ENCODE peak calls at places on chromosome 15, in six cellular contexts. A, B, S, R, V and D are unnamed samples.

GRCh38 chr15:96054029-96054428 is 276.5 kb upstream of the NR2F2 start:
- DNase-seq in B (no peak), S (no peak), A (no peak), V (no peak), R (no peak), D (no peak)

GRCh38 chr15:50058231-50058630 is 60.8 kb downstream of the ATP8B4 start:
- DNase-seq in B (no peak), V (no peak), S (no peak), R (no peak), A (no peak), D (no peak)

GRCh38 chr15:96948981-96949380 is 618.5 kb downstream of the NR2F2 start:
- DNase-seq in S (no peak), V (no peak), B (no peak), R (no peak), A (no peak), D (no peak)

GRCh38 chr15:79028411-79028964 is 62.1 kb downstream of the RASGRF1 start:
- DNase-seq in S (peak; percentile 51), B (peak; percentile 79), V (peak; percentile 32), A (no peak), R (no peak), D (peak; percentile 49)

GRCh38 chr15:55168350-55168974 is 28.3 kb downstream of the RSL24D1 start:
- DNase-seq in V (peak; percentile 20), A (peak; percentile 27), B (peak; percentile 59), R (peak; percentile 37), S (peak; percentile 88), D (no peak)

GRCh38 chr15:48570838-48571237 is 74.7 kb downstream of the FBN1 start:
- DNase-seq in A (no peak), R (no peak), S (no peak), B (no peak), V (no peak), D (no peak)

GRCh38 chr15:45637552-45638033 is 2.8 kb downstream of the SQOR start:
- DNase-seq in R (no peak), B (no peak), A (peak; percentile 49), S (peak; percentile 77), V (peak; percentile 67), D (no peak)

GRCh38 chr15:63019539-63020109 is 22.9 kb upstream of the TPM1 start:
- DNase-seq in B (no peak), S (peak; percentile 85), A (no peak), V (no peak), R (peak; percentile 91), D (no peak)

GRCh38 chr15:68484696-68485400 is 52.9 kb upstream of the ITGA11 start:
- DNase-seq in A (no peak), V (no peak), S (no peak), B (no peak), R (no peak), D (no peak)

GRCh38 chr15:55007561-55007960 is 189.2 kb downstream of the RSL24D1 start:
- DNase-seq in B (no peak), S (no peak), A (no peak), V (peak; percentile 23), R (no peak), D (no peak)

GRCh38 chr15:25691544-25692430 is 171.3 kb downstream of the ATP10A start:
- DNase-seq in A (no peak), S (no peak), R (no peak), V (no peak), B (no peak), D (no peak)
- TF ChIP-seq CTCF in A (peak; percentile 26), S (no peak), R (peak; percentile 26), V (no peak), B (peak; percentile 27), D (no peak)

GRCh38 chr15:57751177-57751800 is 44.8 kb downstream of the POLR2M start:
- DNase-seq in R (no peak), B (peak; percentile 48), V (no peak), S (peak; percentile 50), A (no peak), D (no peak)
- TF ChIP-seq CTCF in R (peak; percentile 65), B (peak; percentile 62), V (no peak), S (peak; percentile 63), A (peak; percentile 67), D (no peak)

GRCh38 chr15:76059320-76060097 is at the start of gene TMEM266:
- DNase-seq in S (peak; percentile 43), R (no peak), A (peak; percentile 27), V (no peak), B (peak; percentile 98), D (no peak)
- TF ChIP-seq CTCF in S (no peak), R (no peak), A (no peak), V (no peak), B (no peak), D (no peak)

GRCh38 chr15:86915811-86916331 is 836.2 kb downstream of the AGBL1 start:
- DNase-seq in B (peak; percentile 65), S (peak; percentile 58), V (no peak), A (no peak), R (peak; percentile 25), D (no peak)
- TF ChIP-seq CTCF in B (peak; percentile 62), S (peak; percentile 53), V (no peak), A (peak; percentile 46), R (peak; percentile 54), D (no peak)

GRCh38 chr15:58246041-58246440 is 107.9 kb downstream of the AQP9 start:
- DNase-seq in B (no peak), A (peak; percentile 40), S (no peak), V (no peak), R (no peak), D (no peak)

GRCh38 chr15:58240191-58240932 is 102.2 kb downstream of the AQP9 start:
- DNase-seq in S (no peak), A (no peak), B (no peak), V (no peak), R (no peak), D (no peak)

GRCh38 chr15:58244546-58244945 is 106.4 kb downstream of the AQP9 start:
- DNase-seq in V (no peak), B (no peak), S (no peak), R (no peak), A (no peak), D (no peak)

GRCh38 chr15:58243083-58243482 is 104.9 kb downstream of the AQP9 start:
- DNase-seq in R (no peak), A (no peak), B (peak; percentile 70), S (no peak), V (no peak), D (no peak)

DNA sequence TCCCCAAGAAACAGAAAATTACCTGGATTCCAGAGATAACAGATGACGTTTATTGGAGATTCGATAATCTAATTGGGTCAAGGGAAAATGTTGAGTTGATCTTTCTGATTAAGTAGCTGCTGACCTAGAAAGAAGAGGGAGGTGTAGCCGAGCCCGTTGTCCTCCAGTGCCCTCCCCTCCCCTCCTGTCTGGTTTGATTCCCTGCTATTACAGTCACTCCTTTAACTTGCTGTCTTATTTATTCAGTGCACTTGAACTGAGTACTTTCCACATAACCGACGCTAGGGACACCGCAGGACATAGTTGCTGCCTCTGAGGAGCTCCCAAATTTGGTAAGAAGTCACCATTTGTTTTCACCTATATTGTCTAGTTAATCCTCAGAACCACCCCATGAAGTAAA is 103.7 kb downstream of the AQP9 start:
- DNase-seq in R (no peak), S (peak; percentile 44), B (no peak), A (no peak), V (no peak), D (no peak)
- TF ChIP-seq CTCF in R (peak; percentile 3), S (no peak), B (no peak), A (no peak), V (no peak), D (no peak)